ENCODE peak calls at places on chromosome 1, in seven cellular contexts. Y is aorta; U is PC-9; C is sigmoid colon; B is cardiac muscle cell; G is CD4-positive, alpha-beta T cell; M is hepatocyte. K is an unnamed sample. For H3K27me3, the result is how much of the 10 kb centered on the place peaks cover.

GRCh38 chr1:168368131-168368530 is 87.5 kb downstream of the TBX19 start:
- DNase-seq in U (no peak), B (no peak), G (no peak), C (no peak), M (no peak), Y (no peak), K (no peak)

GRCh38 chr1:228364706-228365213 is 41.9 kb downstream of the TRIM11 start:
- DNase-seq in U (no peak), M (no peak), B (no peak), C (peak), G (peak), Y (peak), K (no peak)

GRCh38 chr1:20194224-20194623 is 7.9 kb upstream of the PLA2G2C start:
- DNase-seq in B (no peak), G (no peak), U (no peak), C (no peak), Y (no peak), M (no peak), K (no peak)

GRCh38 chr1:160779662-160780397 is 16.1 kb upstream of the LY9 start:
- DNase-seq in C (no peak), M (peak), U (no peak), G (peak), B (no peak), Y (no peak), K (no peak)

GRCh38 chr1:101228424-101229134 is 8.2 kb upstream of the S1PR1 start:
- DNase-seq in Y (no peak), B (no peak), M (no peak), G (no peak), U (no peak), C (no peak), K (no peak)

GRCh38 chr1:167462341-167462740 is 56.0 kb downstream of the CD247 start:
- DNase-seq in U (no peak), Y (peak), G (no peak), M (no peak), B (no peak), C (peak), K (peak)

GRCh38 chr1:26317143-26317542 is 615 bp upstream of the CD52 start:
- DNase-seq in G (no peak), B (no peak), Y (no peak), U (no peak), C (no peak), M (no peak), K (no peak)

GRCh38 chr1:243944429-243945160 is 94.6 kb upstream of the AKT3 start:
- DNase-seq in G (no peak), U (no peak), Y (no peak), C (no peak), M (peak), B (peak), K (peak)

GRCh38 chr1:46081620-46082019 is 50.8 kb downstream of the PIK3R3 start:
- DNase-seq in G (no peak), B (no peak), Y (no peak), U (no peak), M (no peak), C (no peak), K (no peak)

GRCh38 chr1:39160703-39161102 is 43.8 kb upstream of the MACF1 start:
- DNase-seq in C (no peak), M (no peak), Y (no peak), G (no peak), B (no peak), U (no peak), K (no peak)

GRCh38 chr1:203278087-203278884 is 27.0 kb upstream of the BTG2 start:
- DNase-seq in U (no peak), G (peak), M (peak), B (peak), C (peak), Y (peak), K (no peak)

GRCh38 chr1:66022904-66023620 is 230.4 kb downstream of the PDE4B start:
- DNase-seq in G (no peak), M (peak), U (no peak), B (peak), C (no peak), Y (no peak), K (no peak)

GRCh38 chr1:200368556-200368955 is 41.3 kb downstream of the ZNF281 start:
- DNase-seq in U (no peak), M (no peak), B (no peak), C (no peak), Y (no peak), G (no peak), K (no peak)

GRCh38 chr1:209723761-209724693 is 19.4 kb downstream of the HSD11B1 start:
- DNase-seq in U (no peak), G (no peak), C (no peak), M (no peak), Y (no peak), B (no peak), K (no peak)

GRCh38 chr1:234743866-234744581 is 134.0 kb upstream of the IRF2BP2 start:
- DNase-seq in U (peak), B (no peak), Y (no peak), M (peak), G (no peak), C (no peak), K (no peak)

GRCh38 chr1:205975387-205975998 is 27.7 kb downstream of the RAB7B start:
- DNase-seq in M (no peak), G (no peak), C (peak), B (no peak), Y (no peak), U (peak), K (no peak)

GRCh38 chr1:40782371-40782956 is 1.1 kb upstream of the KCNQ4 start:
- DNase-seq in U (peak), Y (peak), C (no peak), M (no peak), B (peak), G (no peak), K (no peak)

GRCh38 chr1:234584926-234585325 is 25.1 kb downstream of the IRF2BP2 start:
- DNase-seq in M (no peak), B (peak), G (no peak), U (no peak), Y (peak), C (peak), K (no peak)

GRCh38 chr1:110554871-110555801 is 36.2 kb upstream of the KCNA10 start:
- DNase-seq in U (no peak), M (peak), Y (peak), C (no peak), G (peak), B (peak), K (no peak)

GRCh38 chr1:228162286-228163003 is 3.2 kb upstream of the IBA57 start:
- DNase-seq in U (no peak), B (no peak), G (no peak), Y (no peak), M (peak), C (no peak), K (no peak)

GRCh38 chr1:116855220-116855619 is 54.5 kb upstream of the PTGFRN start:
- DNase-seq in G (no peak), U (peak), C (peak), M (peak), B (no peak), Y (peak), K (no peak)

GRCh38 chr1:229407206-229408026 is 26.5 kb downstream of the ACTA1 start:
- DNase-seq in Y (no peak), U (no peak), G (no peak), M (no peak), C (no peak), B (no peak), K (no peak)
- H3K27me3 ChIP-seq in Y (under half), U (under half), G (half or more), M (under half), C (under half), B (under half), K (under half)

GRCh38 chr1:2374260-2375155 is 16.8 kb downstream of the MORN1 start:
- DNase-seq in Y (no peak), B (no peak), U (no peak), G (no peak), M (no peak), C (peak), K (peak)

GRCh38 chr1:2373551-2374259 is 17.6 kb downstream of the MORN1 start:
- DNase-seq in C (peak), B (no peak), G (no peak), M (no peak), Y (peak), U (no peak), K (peak)

GRCh38 chr1:2375246-2375922 is 16.0 kb downstream of the MORN1 start:
- DNase-seq in C (no peak), Y (peak), U (no peak), G (no peak), M (no peak), B (no peak), K (peak)

GRCh38 chr1:2375923-2376260 is 15.5 kb downstream of the MORN1 start:
- DNase-seq in U (no peak), M (no peak), Y (no peak), C (peak), B (no peak), G (no peak), K (peak)

GRCh38 chr1:2372551-2373490 is 18.5 kb downstream of the MORN1 start:
- DNase-seq in B (no peak), G (no peak), U (peak), M (no peak), C (peak), Y (peak), K (peak)
- H3K27me3 ChIP-seq in B (under half), G (under half), U (under half), M (under half), C (under half), Y (under half), K (under half)

DNA sequence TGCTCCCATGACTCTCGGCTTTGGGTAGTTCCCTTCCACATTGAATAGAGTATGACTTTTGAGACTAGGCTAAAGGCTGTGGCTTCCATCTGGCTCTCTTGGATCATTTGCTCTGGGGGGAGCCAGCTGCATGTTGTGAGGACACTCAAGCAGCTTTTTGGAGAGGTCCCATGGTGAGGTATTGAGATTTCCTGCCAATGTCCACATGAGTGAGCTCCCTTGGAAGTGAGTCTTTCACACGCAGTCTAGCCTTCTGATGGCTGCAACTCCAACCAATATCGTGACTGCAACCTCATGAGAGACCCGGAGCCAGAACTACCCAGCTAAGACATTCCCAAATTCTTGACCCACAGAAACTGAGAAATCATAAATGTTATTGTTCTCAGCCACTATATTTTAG is 127.7 kb upstream of the KAZN start:
- DNase-seq in C (no peak), M (no peak), Y (no peak), B (no peak), G (no peak), U (no peak), K (no peak)
- H3K27me3 ChIP-seq in C (under half), M (under half), Y (under half), B (under half), G (under half), U (under half), K (under half)

GRCh38 chr1:33820804-33821203 is 43.1 kb upstream of the HMGB4 start:
- DNase-seq in C (no peak), G (no peak), Y (no peak), U (no peak), B (no peak), M (no peak), K (no peak)
- H3K27me3 ChIP-seq in C (under half), G (under half), Y (under half), U (under half), B (under half), M (under half), K (under half)

GRCh38 chr1:55039342-55040082 is at the start of gene PCSK9:
- DNase-seq in U (peak), Y (peak), G (no peak), M (peak), C (no peak), B (peak), K (peak)

GRCh38 chr1:55040083-55040952 is 970 bp downstream of the PCSK9 start:
- DNase-seq in B (no peak), M (no peak), Y (peak), C (no peak), G (no peak), U (no peak), K (no peak)

GRCh38 chr1:55038552-55038838 is 853 bp upstream of the PCSK9 start:
- DNase-seq in B (no peak), Y (no peak), M (no peak), U (no peak), C (no peak), G (no peak), K (no peak)

GRCh38 chr1:55037733-55038551 is 1.4 kb upstream of the PCSK9 start:
- DNase-seq in C (no peak), B (no peak), G (no peak), Y (peak), M (no peak), U (no peak), K (no peak)

DNA sequence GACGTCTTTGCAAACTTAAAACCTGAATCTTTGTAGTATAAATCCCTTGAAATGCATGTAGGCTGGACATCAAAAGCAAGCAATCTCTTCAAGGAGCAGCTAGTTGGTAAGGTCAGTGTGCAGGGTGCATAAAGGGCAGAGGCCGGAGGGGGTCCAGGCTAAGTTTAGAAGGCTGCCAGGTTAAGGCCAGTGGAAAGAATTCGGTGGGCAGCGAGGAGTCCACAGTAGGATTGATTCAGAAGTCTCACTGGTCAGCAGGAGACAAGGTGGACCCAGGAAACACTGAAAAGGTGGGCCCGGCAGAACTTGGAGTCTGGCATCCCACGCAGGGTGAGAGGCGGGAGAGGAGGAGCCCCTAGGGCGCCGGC is 390 bp upstream of the PCSK9 start:
- DNase-seq in U (no peak), G (no peak), C (no peak), Y (peak), M (no peak), B (no peak), K (no peak)
- H3K27me3 ChIP-seq in U (under half), G (half or more), C (under half), Y (under half), M (under half), B (half or more), K (under half)

DNA sequence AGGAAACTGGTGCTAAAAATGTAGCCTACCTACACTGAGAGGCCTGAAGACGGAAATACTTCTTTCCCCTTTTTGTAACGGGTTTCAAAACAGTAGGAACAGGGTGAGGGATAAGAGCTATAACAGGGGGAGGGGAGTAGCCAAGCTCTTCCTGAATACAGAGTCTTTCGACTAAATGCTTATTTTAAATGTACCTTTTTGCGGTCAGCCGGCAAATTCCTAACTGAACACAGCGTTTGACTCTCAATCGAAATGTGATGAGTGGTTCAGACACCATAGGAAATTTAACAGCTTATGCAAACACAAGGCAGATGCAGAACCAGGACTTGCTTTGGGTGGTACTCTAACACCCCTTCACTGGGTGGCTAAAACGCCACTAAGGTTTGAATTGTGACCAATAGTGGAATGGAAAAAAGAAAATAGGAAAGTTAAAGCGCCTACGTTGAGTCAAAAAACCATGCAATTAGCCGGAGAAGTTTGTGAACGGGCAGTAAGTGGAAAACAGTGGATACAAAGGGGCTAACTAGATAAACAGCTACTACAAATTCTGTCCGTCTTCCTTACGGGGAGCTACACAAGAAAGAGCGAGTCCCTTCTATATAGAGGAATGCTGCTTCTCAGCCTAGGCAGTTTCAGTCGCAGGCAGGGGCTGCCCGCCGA is 1.7 kb downstream of the EGLN1 start:
- DNase-seq in U (no peak), Y (no peak), B (peak), C (no peak), G (no peak), M (no peak), K (no peak)
- H3K27me3 ChIP-seq in U (under half), Y (under half), B (under half), C (under half), G (under half), M (under half), K (under half)

DNA sequence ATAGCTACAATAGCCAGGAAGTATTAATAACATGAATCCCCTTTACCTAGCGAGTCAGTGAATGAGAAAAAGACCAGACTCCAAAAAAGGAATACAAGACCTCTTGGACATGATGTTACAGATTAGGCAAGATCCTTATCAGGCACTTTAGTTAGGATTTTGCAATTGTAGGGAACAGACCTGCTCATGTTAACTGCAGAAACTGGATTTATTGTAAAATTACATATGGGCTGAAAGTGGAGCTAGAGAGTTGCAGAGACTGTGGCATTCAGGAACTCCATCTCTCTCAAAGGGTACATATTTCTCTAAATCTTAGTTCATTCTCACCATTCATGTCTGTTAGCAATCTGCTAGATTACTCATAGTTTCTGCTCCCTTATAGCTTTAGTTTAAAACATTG is 142.2 kb downstream of the PAPPA2 start:
- DNase-seq in U (no peak), G (no peak), M (no peak), B (no peak), Y (no peak), C (no peak), K (no peak)
- H3K27me3 ChIP-seq in U (under half), G (under half), M (under half), B (under half), Y (under half), C (under half), K (under half)

GRCh38 chr1:173112129-173112528 is 61.4 kb upstream of the TNFSF18 start:
- DNase-seq in B (no peak), G (no peak), Y (no peak), M (no peak), U (no peak), C (no peak), K (no peak)
- H3K27me3 ChIP-seq in B (under half), G (under half), Y (under half), M (under half), U (under half), C (under half), K (under half)

K was measured in RWPE2.